ENCODE peak calls at places on chromosome 10, in six cellular contexts. One of them, this sample, is unnamed.

GRCh38 chr10:71835671-71836593 is 15.1 kb downstream of the PSAP start:
- DNase-seq in left ventricle myocardium inferior: peak
- DNase-seq in cardiac muscle cell: peak
- DNase-seq in hepatocyte: peak
- DNase-seq in GM12865: peak
- DNase-seq in heart left ventricle: peak
- DNase-seq in this sample: peak

GRCh38 chr10:31980471-31980870 is 51.8 kb upstream of the ARHGAP12 start:
- DNase-seq in left ventricle myocardium inferior: no peak
- DNase-seq in cardiac muscle cell: no peak
- DNase-seq in hepatocyte: no peak
- DNase-seq in GM12865: no peak
- DNase-seq in heart left ventricle: no peak
- DNase-seq in this sample: no peak

GRCh38 chr10:80500572-80501380 is 36.9 kb upstream of the SH2D4B start:
- DNase-seq in left ventricle myocardium inferior: peak
- DNase-seq in cardiac muscle cell: peak
- DNase-seq in hepatocyte: no peak
- DNase-seq in GM12865: peak
- DNase-seq in heart left ventricle: peak
- DNase-seq in this sample: no peak

GRCh38 chr10:133258818-133259602 is 17.7 kb downstream of the ADAM8 start:
- DNase-seq in left ventricle myocardium inferior: peak
- DNase-seq in cardiac muscle cell: peak
- DNase-seq in hepatocyte: peak
- DNase-seq in GM12865: no peak
- DNase-seq in heart left ventricle: peak
- DNase-seq in this sample: no peak

GRCh38 chr10:86160890-86161585 is 205.6 kb downstream of the GRID1 start:
- DNase-seq in left ventricle myocardium inferior: no peak
- DNase-seq in cardiac muscle cell: no peak
- DNase-seq in hepatocyte: no peak
- DNase-seq in GM12865: no peak
- DNase-seq in heart left ventricle: no peak
- DNase-seq in this sample: no peak

GRCh38 chr10:130804778-130805634 is 506.5 kb downstream of the TCERG1L start:
- DNase-seq in left ventricle myocardium inferior: no peak
- DNase-seq in cardiac muscle cell: no peak
- DNase-seq in hepatocyte: no peak
- DNase-seq in GM12865: no peak
- DNase-seq in heart left ventricle: no peak
- DNase-seq in this sample: no peak

GRCh38 chr10:103582331-103583123 is 89.0 kb downstream of the NEURL1 start:
- DNase-seq in left ventricle myocardium inferior: no peak
- DNase-seq in cardiac muscle cell: no peak
- DNase-seq in hepatocyte: no peak
- DNase-seq in GM12865: no peak
- DNase-seq in heart left ventricle: no peak
- DNase-seq in this sample: no peak

GRCh38 chr10:88150338-88150737 is 286.9 kb downstream of the PTEN start:
- DNase-seq in left ventricle myocardium inferior: no peak
- DNase-seq in cardiac muscle cell: peak
- DNase-seq in hepatocyte: no peak
- DNase-seq in GM12865: no peak
- DNase-seq in heart left ventricle: no peak
- DNase-seq in this sample: peak

GRCh38 chr10:48300556-48300955 is 5.9 kb upstream of the MAPK8 start:
- DNase-seq in left ventricle myocardium inferior: no peak
- DNase-seq in cardiac muscle cell: no peak
- DNase-seq in hepatocyte: no peak
- DNase-seq in GM12865: no peak
- DNase-seq in heart left ventricle: no peak
- DNase-seq in this sample: no peak

GRCh38 chr10:93074597-93075368 is 1.1 kb downstream of the CYP26A1 start:
- DNase-seq in left ventricle myocardium inferior: no peak
- DNase-seq in cardiac muscle cell: no peak
- DNase-seq in hepatocyte: no peak
- DNase-seq in GM12865: no peak
- DNase-seq in heart left ventricle: no peak
- DNase-seq in this sample: no peak

GRCh38 chr10:129867780-129868179 is 96.3 kb downstream of the EBF3 start:
- DNase-seq in left ventricle myocardium inferior: no peak
- DNase-seq in cardiac muscle cell: no peak
- DNase-seq in hepatocyte: no peak
- DNase-seq in GM12865: no peak
- DNase-seq in heart left ventricle: no peak
- DNase-seq in this sample: no peak

GRCh38 chr10:56973766-56974165 is 612.7 kb upstream of the ZWINT start:
- DNase-seq in left ventricle myocardium inferior: no peak
- DNase-seq in cardiac muscle cell: no peak
- DNase-seq in hepatocyte: no peak
- DNase-seq in GM12865: no peak
- DNase-seq in heart left ventricle: no peak
- DNase-seq in this sample: no peak

GRCh38 chr10:62814901-62815372 is 1.2 kb downstream of the EGR2 start:
- DNase-seq in left ventricle myocardium inferior: no peak
- DNase-seq in cardiac muscle cell: peak
- DNase-seq in hepatocyte: peak
- DNase-seq in GM12865: no peak
- DNase-seq in heart left ventricle: no peak
- DNase-seq in this sample: no peak

GRCh38 chr10:17453377-17454091 is 861 bp downstream of the ST8SIA6 start:
- DNase-seq in left ventricle myocardium inferior: peak
- DNase-seq in cardiac muscle cell: peak
- DNase-seq in hepatocyte: peak
- DNase-seq in GM12865: no peak
- DNase-seq in heart left ventricle: peak
- DNase-seq in this sample: no peak

GRCh38 chr10:30625110-30625509 is 4.4 kb downstream of the LYZL2 start:
- DNase-seq in left ventricle myocardium inferior: no peak
- DNase-seq in cardiac muscle cell: no peak
- DNase-seq in hepatocyte: no peak
- DNase-seq in GM12865: no peak
- DNase-seq in heart left ventricle: no peak
- DNase-seq in this sample: no peak

GRCh38 chr10:82464419-82464818 is 589.4 kb downstream of the NRG3 start:
- DNase-seq in left ventricle myocardium inferior: no peak
- DNase-seq in cardiac muscle cell: no peak
- DNase-seq in hepatocyte: no peak
- DNase-seq in GM12865: no peak
- DNase-seq in heart left ventricle: no peak
- DNase-seq in this sample: no peak

GRCh38 chr10:13095094-13095493 is 4.9 kb upstream of the OPTN start:
- DNase-seq in left ventricle myocardium inferior: no peak
- DNase-seq in cardiac muscle cell: no peak
- DNase-seq in hepatocyte: no peak
- DNase-seq in GM12865: no peak
- DNase-seq in heart left ventricle: no peak
- DNase-seq in this sample: no peak

GRCh38 chr10:120431356-120431755 is 25.7 kb upstream of the PLPP4 start:
- DNase-seq in left ventricle myocardium inferior: no peak
- DNase-seq in cardiac muscle cell: no peak
- DNase-seq in hepatocyte: no peak
- DNase-seq in GM12865: no peak
- DNase-seq in heart left ventricle: no peak
- DNase-seq in this sample: no peak

GRCh38 chr10:3109196-3109595 is 41.8 kb downstream of the PFKP start:
- DNase-seq in left ventricle myocardium inferior: no peak
- DNase-seq in cardiac muscle cell: no peak
- DNase-seq in hepatocyte: no peak
- DNase-seq in GM12865: no peak
- DNase-seq in heart left ventricle: no peak
- DNase-seq in this sample: no peak

GRCh38 chr10:71694567-71694968 is 25.0 kb downstream of the C10orf105 start:
- DNase-seq in left ventricle myocardium inferior: no peak
- DNase-seq in cardiac muscle cell: no peak
- DNase-seq in hepatocyte: no peak
- DNase-seq in GM12865: peak
- DNase-seq in heart left ventricle: peak
- DNase-seq in this sample: no peak

GRCh38 chr10:115084434-115084833 is 8.7 kb upstream of the ATRNL1 start:
- DNase-seq in left ventricle myocardium inferior: no peak
- DNase-seq in cardiac muscle cell: no peak
- DNase-seq in hepatocyte: no peak
- DNase-seq in GM12865: no peak
- DNase-seq in heart left ventricle: no peak
- DNase-seq in this sample: no peak

GRCh38 chr10:93995598-93996271 is 2.0 kb downstream of the PLCE1 start:
- DNase-seq in left ventricle myocardium inferior: no peak
- DNase-seq in cardiac muscle cell: peak
- DNase-seq in hepatocyte: no peak
- DNase-seq in GM12865: no peak
- DNase-seq in heart left ventricle: no peak
- DNase-seq in this sample: no peak

GRCh38 chr10:95389176-95389575 is 98.4 kb upstream of the PDLIM1 start:
- DNase-seq in left ventricle myocardium inferior: no peak
- DNase-seq in cardiac muscle cell: no peak
- DNase-seq in hepatocyte: no peak
- DNase-seq in GM12865: no peak
- DNase-seq in heart left ventricle: no peak
- DNase-seq in this sample: no peak

GRCh38 chr10:73998623-73999622 is 1.0 kb downstream of the VCL start:
- DNase-seq in left ventricle myocardium inferior: peak
- DNase-seq in cardiac muscle cell: peak
- DNase-seq in hepatocyte: peak
- DNase-seq in GM12865: peak
- DNase-seq in heart left ventricle: peak
- DNase-seq in this sample: peak

GRCh38 chr10:126013489-126014281 is 117.3 kb downstream of the FANK1 start:
- DNase-seq in left ventricle myocardium inferior: no peak
- DNase-seq in cardiac muscle cell: peak
- DNase-seq in hepatocyte: peak
- DNase-seq in GM12865: peak
- DNase-seq in heart left ventricle: no peak
- DNase-seq in this sample: no peak

GRCh38 chr10:12902959-12903358 is 98.6 kb downstream of the CCDC3 start:
- DNase-seq in left ventricle myocardium inferior: no peak
- DNase-seq in cardiac muscle cell: no peak
- DNase-seq in hepatocyte: no peak
- DNase-seq in GM12865: no peak
- DNase-seq in heart left ventricle: no peak
- DNase-seq in this sample: no peak

GRCh38 chr10:126130291-126130710 is 233.9 kb downstream of the FANK1 start:
- DNase-seq in left ventricle myocardium inferior: peak
- DNase-seq in cardiac muscle cell: peak
- DNase-seq in hepatocyte: no peak
- DNase-seq in GM12865: no peak
- DNase-seq in heart left ventricle: peak
- DNase-seq in this sample: no peak

GRCh38 chr10:70602665-70603438 is at the start of gene PRF1:
- DNase-seq in left ventricle myocardium inferior: no peak
- DNase-seq in cardiac muscle cell: no peak
- DNase-seq in hepatocyte: no peak
- DNase-seq in GM12865: no peak
- DNase-seq in heart left ventricle: no peak
- DNase-seq in this sample: no peak
- H3K4me3 ChIP-seq in left ventricle myocardium inferior: no peak
- H3K4me3 ChIP-seq in cardiac muscle cell: no peak
- H3K4me3 ChIP-seq in hepatocyte: no peak
- H3K4me3 ChIP-seq in GM12865: no peak
- H3K4me3 ChIP-seq in heart left ventricle: no peak
- H3K4me3 ChIP-seq in this sample: no peak

GRCh38 chr10:5977471-5978370 is at the start of gene IL15RA:
- DNase-seq in left ventricle myocardium inferior: peak
- DNase-seq in cardiac muscle cell: peak
- DNase-seq in hepatocyte: peak
- DNase-seq in GM12865: peak
- DNase-seq in heart left ventricle: peak
- DNase-seq in this sample: peak
- TF ChIP-seq CTCF in left ventricle myocardium inferior: peak
- TF ChIP-seq CTCF in cardiac muscle cell: no peak
- TF ChIP-seq CTCF in hepatocyte: peak
- TF ChIP-seq CTCF in GM12865: peak
- TF ChIP-seq CTCF in heart left ventricle: no peak
- TF ChIP-seq CTCF in this sample: no peak

GRCh38 chr10:14553434-14553833 is 221.3 kb downstream of the FAM107B start:
- DNase-seq in left ventricle myocardium inferior: no peak
- DNase-seq in cardiac muscle cell: peak
- DNase-seq in hepatocyte: no peak
- DNase-seq in GM12865: peak
- DNase-seq in heart left ventricle: no peak
- DNase-seq in this sample: no peak

GRCh38 chr10:14554843-14555205 is 219.9 kb downstream of the FAM107B start:
- DNase-seq in left ventricle myocardium inferior: no peak
- DNase-seq in cardiac muscle cell: no peak
- DNase-seq in hepatocyte: no peak
- DNase-seq in GM12865: peak
- DNase-seq in heart left ventricle: no peak
- DNase-seq in this sample: no peak

GRCh38 chr10:14556285-14556956 is 218.3 kb downstream of the FAM107B start:
- DNase-seq in left ventricle myocardium inferior: no peak
- DNase-seq in cardiac muscle cell: no peak
- DNase-seq in hepatocyte: peak
- DNase-seq in GM12865: peak
- DNase-seq in heart left ventricle: no peak
- DNase-seq in this sample: no peak

GRCh38 chr10:14555806-14556205 is 218.9 kb downstream of the FAM107B start:
- DNase-seq in left ventricle myocardium inferior: no peak
- DNase-seq in cardiac muscle cell: no peak
- DNase-seq in hepatocyte: no peak
- DNase-seq in GM12865: peak
- DNase-seq in heart left ventricle: no peak
- DNase-seq in this sample: no peak

GRCh38 chr10:14554091-14554842 is 220.4 kb downstream of the FAM107B start:
- DNase-seq in left ventricle myocardium inferior: no peak
- DNase-seq in cardiac muscle cell: no peak
- DNase-seq in hepatocyte: peak
- DNase-seq in GM12865: no peak
- DNase-seq in heart left ventricle: no peak
- DNase-seq in this sample: no peak
- H3K4me3 ChIP-seq in left ventricle myocardium inferior: no peak
- H3K4me3 ChIP-seq in cardiac muscle cell: no peak
- H3K4me3 ChIP-seq in hepatocyte: no peak
- H3K4me3 ChIP-seq in GM12865: no peak
- H3K4me3 ChIP-seq in heart left ventricle: no peak
- H3K4me3 ChIP-seq in this sample: no peak

GRCh38 chr10:43809211-43809930 is 160.7 kb upstream of the ZNF32 start:
- DNase-seq in left ventricle myocardium inferior: no peak
- DNase-seq in cardiac muscle cell: peak
- DNase-seq in hepatocyte: no peak
- DNase-seq in GM12865: no peak
- DNase-seq in heart left ventricle: no peak
- DNase-seq in this sample: no peak
- TF ChIP-seq CTCF in left ventricle myocardium inferior: no peak
- TF ChIP-seq CTCF in cardiac muscle cell: no peak
- TF ChIP-seq CTCF in hepatocyte: no peak
- TF ChIP-seq CTCF in GM12865: no peak
- TF ChIP-seq CTCF in heart left ventricle: no peak
- TF ChIP-seq CTCF in this sample: no peak

GRCh38 chr10:110221044-110221720 is 13.8 kb downstream of the MXI1 start:
- DNase-seq in left ventricle myocardium inferior: no peak
- DNase-seq in cardiac muscle cell: no peak
- DNase-seq in hepatocyte: no peak
- DNase-seq in GM12865: no peak
- DNase-seq in heart left ventricle: no peak
- DNase-seq in this sample: no peak
- H3K4me3 ChIP-seq in left ventricle myocardium inferior: peak
- H3K4me3 ChIP-seq in cardiac muscle cell: no peak
- H3K4me3 ChIP-seq in hepatocyte: peak
- H3K4me3 ChIP-seq in GM12865: no peak
- H3K4me3 ChIP-seq in heart left ventricle: peak
- H3K4me3 ChIP-seq in this sample: peak

This sample was measured in BE2C.